ENCODE peak calls at places on chromosomes 1 and 21, in four cellular contexts. J, X, Y and W are unnamed samples.

GRCh38 chr1:50292276-50292675 is 131.0 kb downstream of the DMRTA2 start:
- DNase-seq in J (no peak), Y (no peak), X (no peak), W (no peak)

GRCh38 chr1:171292799-171293198 is 21.2 kb upstream of the FMO4 start:
- DNase-seq in Y (no peak), X (no peak), J (no peak), W (no peak)

GRCh38 chr1:183417691-183418491 is at the start of gene NMNAT2:
- DNase-seq in X (peak; percentile 14), Y (peak; percentile 46), J (no peak), W (peak; percentile 18)

GRCh38 chr1:91091812-91092211 is 70.0 kb upstream of the ZNF644 start:
- DNase-seq in X (peak; percentile 6), J (no peak), Y (no peak), W (no peak)

GRCh38 chr1:86542626-86543025 is 4.3 kb upstream of the CLCA4 start:
- DNase-seq in Y (no peak), X (no peak), J (no peak), W (no peak)

GRCh38 chr1:228093050-228093906 is 9.8 kb downstream of the C1orf35 start:
- DNase-seq in J (no peak), Y (no peak), X (no peak), W (no peak)

GRCh38 chr1:155646307-155646706 is 36.3 kb downstream of the MSTO1 start:
- DNase-seq in X (no peak), Y (no peak), J (no peak), W (peak; percentile 11)

GRCh38 chr1:27122652-27123051 is 32.3 kb downstream of the SLC9A1 start:
- DNase-seq in Y (peak; percentile 81), X (peak; percentile 92), J (no peak), W (peak; percentile 67)

GRCh38 chr1:88777604-88778149 is 93.6 kb downstream of the PKN2 start:
- DNase-seq in J (no peak), Y (no peak), X (no peak), W (no peak)

GRCh38 chr1:34113362-34113761 is 51.7 kb downstream of the CSMD2 start:
- DNase-seq in Y (no peak), X (no peak), J (no peak), W (peak; percentile 21)

GRCh38 chr1:147600119-147601111 is 59.1 kb downstream of the BCL9 start:
- DNase-seq in J (no peak), X (no peak), Y (no peak), W (no peak)

GRCh38 chr1:192903142-192903541 is 94.3 kb downstream of the RGS2 start:
- DNase-seq in J (no peak), X (no peak), Y (no peak), W (peak; percentile 35)

GRCh38 chr1:75135829-75136142 is 1.6 kb downstream of the LHX8 start:
- DNase-seq in J (no peak), Y (no peak), X (no peak), W (no peak)

GRCh38 chr1:189851806-189852367 is 625.8 kb downstream of the BRINP3 start:
- DNase-seq in Y (no peak), J (no peak), X (no peak), W (no peak)

GRCh38 chr1:162177126-162177525 is 107.6 kb downstream of the NOS1AP start:
- DNase-seq in X (no peak), Y (no peak), J (no peak), W (no peak)

GRCh38 chr1:94623560-94624148 is 82.1 kb upstream of the F3 start:
- DNase-seq in X (no peak), Y (no peak), J (no peak), W (no peak)

GRCh38 chr1:147840909-147841308 is 61.7 kb upstream of the GJA8 start:
- DNase-seq in X (no peak), J (no peak), Y (no peak), W (no peak)

GRCh38 chr1:231032963-231033362 is 7.1 kb downstream of the FAM89A start:
- DNase-seq in Y (no peak), X (no peak), J (no peak), W (no peak)

GRCh38 chr1:109266965-109267364 is 16.0 kb downstream of the PSRC1 start:
- DNase-seq in J (no peak), Y (no peak), X (no peak), W (no peak)

GRCh38 chr1:203273869-203274602 is 31.3 kb upstream of the BTG2 start:
- DNase-seq in J (peak; percentile 73), Y (peak; percentile 89), X (peak; percentile 36), W (peak; percentile 16)

GRCh38 chr1:203276916-203277535 is 28.3 kb upstream of the BTG2 start:
- DNase-seq in J (no peak), Y (no peak), X (peak; percentile 45), W (no peak)

GRCh38 chr1:203276408-203276807 is 28.9 kb upstream of the BTG2 start:
- DNase-seq in J (no peak), X (no peak), Y (no peak), W (no peak)

GRCh38 chr1:203274603-203275381 is 30.5 kb upstream of the BTG2 start:
- DNase-seq in X (peak; percentile 71), J (peak; percentile 29), Y (no peak), W (peak; percentile 33)

DNA sequence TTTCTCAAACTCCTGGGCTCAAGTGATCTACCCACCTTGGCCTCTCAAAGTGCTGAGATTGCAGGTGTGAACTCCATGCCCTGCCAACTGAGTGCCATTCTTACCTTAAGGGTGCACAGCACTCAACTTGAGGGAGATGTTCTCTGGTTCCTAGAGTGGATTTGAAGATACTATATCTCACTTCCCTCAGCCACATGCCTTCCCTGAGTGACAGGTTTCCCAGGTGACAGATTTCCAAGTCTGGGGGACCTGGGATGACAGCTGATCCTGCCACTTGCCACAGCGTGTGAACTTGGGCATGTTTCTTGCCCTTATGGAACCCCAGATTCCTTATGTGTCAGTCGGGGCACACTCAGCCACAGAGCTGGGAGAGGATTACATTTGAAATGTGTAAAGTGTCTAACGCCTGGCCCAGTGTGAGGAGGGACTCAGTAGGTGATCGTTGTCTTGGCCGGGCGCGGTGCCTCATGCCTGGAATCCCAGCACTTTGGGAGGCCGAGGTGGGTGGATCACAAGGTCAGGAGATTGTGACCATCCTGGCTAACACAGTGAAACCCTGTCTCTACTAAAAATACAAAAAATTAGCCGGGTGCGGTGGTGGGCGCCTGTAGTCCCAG is 29.6 kb upstream of the BTG2 start:
- DNase-seq in Y (no peak), X (no peak), J (no peak), W (no peak)
- H3K27me3 ChIP-seq in Y (no peaks in the 10 kb centered on the region), X (no peaks in the 10 kb centered on the region), J (no peaks in the 10 kb centered on the region), W (no peaks in the 10 kb centered on the region)

GRCh38 chr1:184972281-184973055 is 1.8 kb downstream of the NIBAN1 start:
- DNase-seq in X (no peak), Y (no peak), J (no peak), W (no peak)
- H3K27me3 ChIP-seq in X (peaks cover 4% of the 10 kb centered on the region), Y (no peaks in the 10 kb centered on the region), J (no peaks in the 10 kb centered on the region), W (no peaks in the 10 kb centered on the region)

GRCh38 chr21:41163086-41163485 is 4.9 kb upstream of the BACE2 start:
- DNase-seq in X (no peak), Y (no peak), J (no peak), W (no peak)

GRCh38 chr21:41166947-41167346 is 1.0 kb upstream of the BACE2 start:
- DNase-seq in X (peak; percentile 40), J (no peak), Y (peak; percentile 67), W (peak; percentile 35)

GRCh38 chr21:41164052-41164451 is 3.9 kb upstream of the BACE2 start:
- DNase-seq in J (no peak), Y (no peak), X (no peak), W (no peak)

GRCh38 chr21:41167348-41168342 is at the start of gene BACE2:
- DNase-seq in X (peak; percentile 79), Y (peak; percentile 90), J (peak; percentile 43), W (peak; percentile 87)

GRCh38 chr21:41164981-41165650 is 2.8 kb upstream of the BACE2 start:
- DNase-seq in X (no peak), Y (no peak), J (no peak), W (peak; percentile 64)
- H3K27me3 ChIP-seq in X (no peaks in the 10 kb centered on the region), Y (no peaks in the 10 kb centered on the region), J (no peaks in the 10 kb centered on the region), W (no peaks in the 10 kb centered on the region)

DNA sequence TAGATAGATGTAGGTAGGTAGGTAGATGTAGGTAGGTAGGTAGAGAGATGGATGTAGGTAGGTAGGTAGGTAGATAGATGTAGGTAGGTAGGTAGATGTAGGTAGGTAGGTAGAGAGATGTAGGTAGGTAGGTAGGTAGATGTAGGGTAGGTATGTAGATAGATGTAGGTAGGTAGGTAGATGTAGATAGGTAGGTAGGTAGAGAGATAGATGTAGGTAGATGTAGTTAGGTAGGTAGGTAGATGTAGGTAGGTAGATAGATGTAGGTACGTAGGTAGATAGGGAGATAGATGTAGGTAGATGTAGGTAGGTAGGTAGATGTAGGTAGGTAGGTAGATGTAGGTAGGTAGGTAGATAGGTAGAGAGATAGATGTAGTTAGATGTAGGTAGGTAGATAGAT is 62.3 kb upstream of the MORC3 start:
- DNase-seq in J (no peak), Y (no peak), X (no peak), W (no peak)
- H3K27me3 ChIP-seq in J (no peaks in the 10 kb centered on the region), Y (no peaks in the 10 kb centered on the region), X (no peaks in the 10 kb centered on the region), W (no peaks in the 10 kb centered on the region)

GRCh38 chr1:47468759-47469404 is 31.0 kb downstream of the FOXD2 start:
- DNase-seq in Y (no peak), J (no peak), X (no peak), W (no peak)
- H3K27me3 ChIP-seq in Y (no peaks in the 10 kb centered on the region), J (no peaks in the 10 kb centered on the region), X (no peaks in the 10 kb centered on the region), W (no peaks in the 10 kb centered on the region)

GRCh38 chr1:59054172-59054571 is 242.7 kb upstream of the FGGY start:
- DNase-seq in X (no peak), Y (no peak), J (no peak), W (no peak)

GRCh38 chr1:59057211-59057694 is 239.6 kb upstream of the FGGY start:
- DNase-seq in J (no peak), Y (peak; percentile 75), X (peak; percentile 62), W (peak; percentile 80)

GRCh38 chr1:59055908-59056719 is 240.8 kb upstream of the FGGY start:
- DNase-seq in J (no peak), Y (no peak), X (peak; percentile 52), W (peak; percentile 81)

GRCh38 chr1:59051007-59051406 is 245.9 kb upstream of the FGGY start:
- DNase-seq in J (no peak), X (no peak), Y (no peak), W (no peak)

DNA sequence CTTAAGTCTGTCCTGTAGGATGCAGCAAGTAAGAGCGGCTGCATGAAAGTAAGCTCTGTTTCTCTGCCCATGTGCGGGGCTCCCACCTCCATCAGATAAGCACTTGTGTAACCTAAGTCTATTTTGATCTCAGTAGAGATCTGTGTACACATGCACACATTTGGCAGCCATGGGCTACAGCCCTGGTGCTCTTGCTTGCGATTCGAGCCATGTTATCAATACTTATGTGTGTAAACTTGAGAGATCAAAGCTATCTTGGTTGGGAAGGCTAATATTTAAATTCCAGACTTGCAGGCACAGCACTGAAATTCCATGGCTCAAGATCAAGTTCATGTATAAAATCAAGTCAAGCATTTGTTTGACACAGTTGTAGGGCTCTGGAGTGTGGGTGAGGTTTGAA is 244.7 kb upstream of the FGGY start:
- DNase-seq in X (no peak), J (no peak), Y (no peak), W (peak; percentile 70)
- H3K27me3 ChIP-seq in X (no peaks in the 10 kb centered on the region), J (no peaks in the 10 kb centered on the region), Y (no peaks in the 10 kb centered on the region), W (no peaks in the 10 kb centered on the region)

GRCh38 chr1:51473716-51474115 is 45.4 kb downstream of the EPS15 start:
- DNase-seq in J (no peak), Y (no peak), X (no peak), W (no peak)
- H3K27me3 ChIP-seq in J (no peaks in the 10 kb centered on the region), Y (no peaks in the 10 kb centered on the region), X (no peaks in the 10 kb centered on the region), W (no peaks in the 10 kb centered on the region)

GRCh38 chr21:26918318-26919065 is 48.4 kb downstream of the ADAMTS5 start:
- DNase-seq in J (no peak), Y (no peak), X (no peak), W (no peak)
- H3K27me3 ChIP-seq in J (no peaks in the 10 kb centered on the region), Y (no peaks in the 10 kb centered on the region), X (no peaks in the 10 kb centered on the region), W (no peaks in the 10 kb centered on the region)